ENCODE peak calls at places on chromosome 17, in eight cellular contexts. L is stomach, X is body of pancreas, E is right lobe of liver, H is IMR-90, K is sigmoid colon, C is transverse colon, I is tibial nerve. W is an unnamed sample.

GRCh38 chr17:61395983-61396585 is 3.6 kb upstream of the TBX2 start:
- DNase-seq in L (no peak), X (no peak), E (no peak), H (peak; percentile 52), K (no peak), C (no peak), I (no peak), W (no peak)

GRCh38 chr17:8222380-8222629 is 11.9 kb upstream of the AURKB start:
- DNase-seq in L (no peak), X (no peak), E (no peak), H (no peak), K (no peak), C (no peak), I (no peak), W (no peak)

GRCh38 chr17:79915850-79916430 is 76.7 kb upstream of the CBX4 start:
- DNase-seq in L (peak; percentile 88), X (peak; percentile 52), E (no peak), H (peak; percentile 28), K (no peak), C (peak; percentile 84), I (no peak), W (no peak)

GRCh38 chr17:43529977-43530302 is 16.2 kb downstream of the ETV4 start:
- DNase-seq in L (no peak), X (no peak), E (no peak), H (no peak), K (no peak), C (no peak), I (no peak), W (peak; percentile 58)

GRCh38 chr17:43667506-43668438 is 6.0 kb upstream of the MEOX1 start:
- DNase-seq in L (no peak), X (no peak), E (no peak), H (peak; percentile 81), K (no peak), C (no peak), I (no peak), W (no peak)

GRCh38 chr17:57519199-57519598 is 225.9 kb downstream of the CCDC182 start:
- DNase-seq in L (no peak), X (no peak), E (no peak), H (peak; percentile 58), K (no peak), C (no peak), I (no peak), W (no peak)

GRCh38 chr17:44005865-44006580 is 1.6 kb downstream of the NAGS start:
- DNase-seq in L (peak; percentile 59), X (peak; percentile 44), E (peak; percentile 62), H (no peak), K (no peak), C (peak; percentile 72), I (no peak), W (no peak)

GRCh38 chr17:33854596-33854995 is 400.5 kb upstream of the CCL2 start:
- DNase-seq in L (no peak), X (no peak), E (no peak), H (no peak), K (no peak), C (no peak), I (no peak), W (no peak)

GRCh38 chr17:54426287-54426886 is 474.3 kb upstream of the TOM1L1 start:
- DNase-seq in L (no peak), X (no peak), E (no peak), H (no peak), K (no peak), C (no peak), I (no peak), W (no peak)

GRCh38 chr17:41941158-41941557 is 10.7 kb downstream of the ODAD4 start:
- DNase-seq in L (no peak), X (no peak), E (no peak), H (no peak), K (no peak), C (no peak), I (no peak), W (no peak)

GRCh38 chr17:43018008-43018853 is 4.0 kb downstream of the VAT1 start:
- DNase-seq in L (no peak), X (no peak), E (no peak), H (no peak), K (no peak), C (no peak), I (no peak), W (no peak)

GRCh38 chr17:65576939-65577338 is 15.5 kb upstream of the AXIN2 start:
- DNase-seq in L (no peak), X (no peak), E (no peak), H (no peak), K (no peak), C (peak; percentile 83), I (no peak), W (no peak)

GRCh38 chr17:7235693-7236665 is 1.7 kb upstream of the DVL2 start:
- DNase-seq in L (no peak), X (no peak), E (no peak), H (peak; percentile 47), K (peak; percentile 63), C (no peak), I (no peak), W (no peak)

GRCh38 chr17:4988168-4988567 is 693 bp upstream of the CAMTA2 start:
- DNase-seq in L (no peak), X (no peak), E (no peak), H (no peak), K (no peak), C (no peak), I (no peak), W (no peak)

GRCh38 chr17:4986403-4986802 is 1.1 kb downstream of the CAMTA2 start:
- DNase-seq in L (no peak), X (no peak), E (no peak), H (no peak), K (peak; percentile 64), C (peak; percentile 37), I (no peak), W (no peak)

GRCh38 chr17:4987767-4988083 is 250 bp upstream of the CAMTA2 start:
- DNase-seq in L (no peak), X (no peak), E (no peak), H (no peak), K (no peak), C (no peak), I (no peak), W (no peak)

GRCh38 chr17:4986951-4987766 is at the start of gene CAMTA2:
- DNase-seq in L (peak; percentile 91), X (peak; percentile 87), E (peak; percentile 91), H (peak; percentile 56), K (peak; percentile 95), C (peak; percentile 93), I (peak; percentile 93), W (peak; percentile 96)
- TF ChIP-seq POLR2A in L (peak; percentile 49), X (peak; percentile 78), E (peak; percentile 67), H (no peak), K (peak; percentile 46), C (peak; percentile 79), I (peak; percentile 84), W (peak; percentile 70)

GRCh38 chr17:15382866-15383265 is 41.5 kb upstream of the TEKT3 start:
- DNase-seq in L (no peak), X (no peak), E (no peak), H (no peak), K (no peak), C (no peak), I (no peak), W (no peak)

GRCh38 chr17:15381707-15382106 is 40.3 kb upstream of the TEKT3 start:
- DNase-seq in L (no peak), X (no peak), E (no peak), H (peak; percentile 42), K (no peak), C (no peak), I (no peak), W (no peak)

GRCh38 chr17:15386083-15386482 is 44.7 kb upstream of the TEKT3 start:
- DNase-seq in L (no peak), X (no peak), E (no peak), H (no peak), K (no peak), C (no peak), I (no peak), W (no peak)

GRCh38 chr17:15385305-15385704 is 43.9 kb upstream of the TEKT3 start:
- DNase-seq in L (no peak), X (no peak), E (no peak), H (peak; percentile 31), K (no peak), C (no peak), I (no peak), W (no peak)

DNA sequence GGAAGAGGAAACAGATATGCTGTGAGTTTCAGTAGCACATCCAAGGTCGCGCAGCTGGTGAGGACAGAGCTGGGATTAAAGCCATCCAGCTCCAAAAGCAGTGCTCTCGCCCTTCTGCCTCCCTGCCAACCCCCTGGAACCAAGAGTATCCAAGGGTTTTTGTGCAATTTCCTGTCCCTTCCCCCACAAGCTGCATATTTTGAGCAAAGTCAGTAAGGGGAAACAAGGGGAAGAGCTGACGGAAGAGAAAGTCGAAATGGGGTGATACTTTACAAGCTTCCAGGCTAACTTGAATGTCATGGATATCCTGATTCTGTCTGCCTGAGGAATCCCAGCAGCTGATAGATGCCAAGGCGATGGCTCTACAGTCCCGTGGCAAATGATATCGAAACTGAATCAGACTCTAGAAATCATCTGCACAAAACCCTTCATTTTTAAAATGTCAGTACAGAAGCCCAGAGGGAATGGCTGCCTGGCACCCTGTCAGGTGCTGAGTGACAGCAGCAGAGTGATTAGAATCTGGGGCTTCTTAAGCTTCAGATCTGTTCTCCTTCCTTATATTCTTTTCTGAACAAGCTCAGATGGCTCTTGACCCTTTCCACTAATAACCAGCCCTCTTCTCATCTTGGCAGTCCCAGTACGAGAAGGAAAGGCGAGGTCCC is 42.9 kb upstream of the TEKT3 start:
- DNase-seq in L (no peak), X (no peak), E (no peak), H (peak; percentile 25), K (peak; percentile 83), C (peak; percentile 28), I (peak; percentile 53), W (no peak)
- H3K27ac ChIP-seq in L (peak overlapping the region; percentile 66), X (no peak overlapping the region), E (no peak overlapping the region), H (peak overlapping the region; percentile 82), K (peak overlapping the region; percentile 64), C (peak overlapping the region; percentile 42), I (peak overlapping the region; percentile 90), W (peak overlapping the region; percentile 68)

GRCh38 chr17:75654176-75654575 is 12.8 kb downstream of the RECQL5 start:
- DNase-seq in L (no peak), X (no peak), E (no peak), H (no peak), K (peak; percentile 28), C (no peak), I (no peak), W (no peak)
- TF ChIP-seq CTCF in L (no peak), X (no peak), E (no peak), H (peak; percentile 16), K (no peak), C (no peak), I (no peak), W (no peak)

GRCh38 chr17:49218941-49219913 is 8.7 kb downstream of the ABI3 start:
- DNase-seq in L (peak; percentile 30), X (no peak), E (peak; percentile 53), H (no peak), K (no peak), C (peak; percentile 56), I (no peak), W (no peak)

GRCh38 chr17:49214665-49215360 is 4.3 kb downstream of the ABI3 start:
- DNase-seq in L (peak; percentile 79), X (peak; percentile 67), E (no peak), H (no peak), K (no peak), C (no peak), I (peak; percentile 27), W (no peak)

GRCh38 chr17:49216482-49216881 is 6.0 kb downstream of the ABI3 start:
- DNase-seq in L (no peak), X (no peak), E (no peak), H (no peak), K (no peak), C (no peak), I (no peak), W (no peak)

GRCh38 chr17:49217651-49218413 is 7.3 kb downstream of the ABI3 start:
- DNase-seq in L (peak; percentile 49), X (no peak), E (peak; percentile 63), H (no peak), K (peak; percentile 75), C (peak; percentile 66), I (peak; percentile 68), W (no peak)

GRCh38 chr17:49216953-49217650 is 6.6 kb downstream of the ABI3 start:
- DNase-seq in L (peak; percentile 27), X (no peak), E (peak; percentile 60), H (no peak), K (peak; percentile 77), C (peak; percentile 71), I (peak; percentile 64), W (no peak)
- TF ChIP-seq POLR2A in L (no peak), X (no peak), E (no peak), H (no peak), K (no peak), C (peak; percentile 24), I (no peak), W (no peak)

W was measured in suprapubic skin.